ENCODE peak calls at places on chromosomes 5 and 9, in six cellular contexts. R is NB4, J is neural crest cell, U is OCI-LY7, V is fibroblast of lung, L is GM13976. D is an unnamed sample.

GRCh38 chr9:119368179-119368578 is 1.1 kb downstream of the BRINP1 start:
- DNase-seq in R (no peak), J (no peak), U (no peak), V (no peak), L (no peak), D (no peak)

GRCh38 chr9:111108946-111109345 is 70.7 kb upstream of the LPAR1 start:
- DNase-seq in R (peak; percentile 43), J (no peak), U (no peak), V (peak; percentile 53), L (no peak), D (no peak)

GRCh38 chr5:125484272-125485002 is 738.0 kb upstream of the ZNF608 start:
- DNase-seq in R (no peak), J (no peak), U (no peak), V (peak; percentile 98), L (no peak), D (no peak)

GRCh38 chr9:86601697-86602096 is 247.5 kb upstream of the TUT7 start:
- DNase-seq in R (no peak), J (no peak), U (no peak), V (no peak), L (no peak), D (no peak)

GRCh38 chr5:6701500-6701899 is 11.7 kb upstream of the TENT4A start:
- DNase-seq in R (no peak), J (no peak), U (no peak), V (peak; percentile 26), L (no peak), D (no peak)

GRCh38 chr9:12882430-12882829 is 107.6 kb downstream of the LURAP1L start:
- DNase-seq in R (no peak), J (no peak), U (no peak), V (peak; percentile 78), L (no peak), D (no peak)

GRCh38 chr5:150989695-150990094 is 30.7 kb upstream of the GPX3 start:
- DNase-seq in R (peak; percentile 52), J (no peak), U (peak; percentile 29), V (no peak), L (no peak), D (no peak)

GRCh38 chr9:14326264-14326826 is 12.4 kb upstream of the NFIB start:
- DNase-seq in R (peak; percentile 24), J (no peak), U (peak; percentile 51), V (peak; percentile 92), L (no peak), D (no peak)

GRCh38 chr9:112012026-112012902 is 115.7 kb downstream of the UGCG start:
- DNase-seq in R (peak; percentile 92), J (no peak), U (peak; percentile 20), V (peak; percentile 97), L (peak; percentile 54), D (peak; percentile 47)

GRCh38 chr9:35690447-35691324 is 961 bp upstream of the TPM2 start:
- DNase-seq in R (peak; percentile 64), J (peak; percentile 31), U (no peak), V (peak; percentile 83), L (peak; percentile 71), D (peak; percentile 72)

GRCh38 chr5:172505840-172506638 is 51.7 kb upstream of the SH3PXD2B start:
- DNase-seq in R (no peak), J (no peak), U (no peak), V (no peak), L (peak; percentile 7), D (no peak)

GRCh38 chr9:106074006-106074405 is 379.7 kb downstream of the TMEM38B start:
- DNase-seq in R (no peak), J (no peak), U (no peak), V (no peak), L (no peak), D (no peak)

GRCh38 chr9:92607773-92608172 is 62.2 kb downstream of the IPPK start:
- DNase-seq in R (no peak), J (no peak), U (no peak), V (peak; percentile 90), L (no peak), D (no peak)

GRCh38 chr5:92780057-92780456 is 801.0 kb downstream of the NR2F1-AS1 start:
- DNase-seq in R (no peak), J (no peak), U (no peak), V (no peak), L (no peak), D (no peak)

GRCh38 chr9:107624216-107624948 is 134.8 kb upstream of the KLF4 start:
- DNase-seq in R (no peak), J (no peak), U (no peak), V (no peak), L (no peak), D (no peak)

GRCh38 chr5:43270686-43271085 is 42.5 kb downstream of the HMGCS1 start:
- DNase-seq in R (peak; percentile 31), J (no peak), U (no peak), V (no peak), L (no peak), D (no peak)

GRCh38 chr5:86679529-86679928 is 61.8 kb downstream of the COX7C start:
- DNase-seq in R (peak; percentile 53), J (no peak), U (peak; percentile 48), V (peak; percentile 93), L (no peak), D (peak; percentile 7)

GRCh38 chr5:62256161-62257017 is 49.6 kb upstream of the KIF2A start:
- DNase-seq in R (no peak), J (no peak), U (peak; percentile 30), V (peak; percentile 12), L (no peak), D (no peak)

GRCh38 chr5:94376672-94377345 is 241.6 kb downstream of the KIAA0825 start:
- DNase-seq in R (peak; percentile 70), J (no peak), U (no peak), V (peak; percentile 2), L (no peak), D (no peak)

GRCh38 chr9:91211919-91212318 is 149.8 kb downstream of the AUH start:
- DNase-seq in R (no peak), J (no peak), U (no peak), V (no peak), L (no peak), D (no peak)

GRCh38 chr5:106755789-106756188 is 914.9 kb downstream of the EFNA5 start:
- DNase-seq in R (no peak), J (no peak), U (no peak), V (no peak), L (no peak), D (no peak)

GRCh38 chr9:131276891-131277672 is 772 bp upstream of the FAM78A start:
- DNase-seq in R (peak; percentile 77), J (no peak), U (peak; percentile 31), V (no peak), L (peak; percentile 68), D (peak; percentile 72)

GRCh38 chr5:58348996-58349728 is 110.7 kb downstream of the PLK2 start:
- DNase-seq in R (no peak), J (no peak), U (no peak), V (no peak), L (no peak), D (no peak)

GRCh38 chr5:53549792-53550191 is 10.6 kb upstream of the NDUFS4 start:
- DNase-seq in R (no peak), J (no peak), U (no peak), V (no peak), L (no peak), D (no peak)

GRCh38 chr9:129580211-129580915 is 40.5 kb downstream of the C9orf50 start:
- DNase-seq in R (no peak), J (no peak), U (peak; percentile 66), V (no peak), L (peak; percentile 72), D (peak; percentile 67)

GRCh38 chr5:134003957-134004625 is 684 bp downstream of the VDAC1 start:
- DNase-seq in R (peak; percentile 60), J (peak; percentile 41), U (peak; percentile 65), V (peak; percentile 53), L (peak; percentile 81), D (peak; percentile 78)

GRCh38 chr5:149496166-149496565 is 55.1 kb downstream of the CSNK1A1 start:
- DNase-seq in R (no peak), J (no peak), U (no peak), V (peak; percentile 64), L (no peak), D (no peak)

GRCh38 chr9:116000748-116001329 is 152.8 kb upstream of the PAPPA start:
- DNase-seq in R (peak; percentile 24), J (peak; percentile 32), U (peak; percentile 12), V (no peak), L (peak; percentile 2), D (no peak)
- TF ChIP-seq CTCF in R (peak; percentile 29), J (peak; percentile 69), U (peak; percentile 81), V (peak; percentile 30), L (no peak), D (peak; percentile 52)

GRCh38 chr5:56111404-56111781 is 116.6 kb upstream of the IL6ST start:
- DNase-seq in R (no peak), J (no peak), U (no peak), V (no peak), L (no peak), D (no peak)
- TF ChIP-seq CTCF in R (no peak), J (no peak), U (no peak), V (no peak), L (no peak), D (no peak)

GRCh38 chr9:20528253-20528652 is 94.0 kb downstream of the MLLT3 start:
- DNase-seq in R (no peak), J (no peak), U (no peak), V (no peak), L (no peak), D (no peak)

GRCh38 chr9:20526500-20527319 is 95.6 kb downstream of the MLLT3 start:
- DNase-seq in R (no peak), J (no peak), U (no peak), V (peak; percentile 69), L (no peak), D (no peak)

GRCh38 chr9:20529837-20530236 is 92.5 kb downstream of the MLLT3 start:
- DNase-seq in R (no peak), J (no peak), U (no peak), V (no peak), L (no peak), D (no peak)

GRCh38 chr9:20524776-20525175 is 97.5 kb downstream of the MLLT3 start:
- DNase-seq in R (peak; percentile 30), J (no peak), U (no peak), V (no peak), L (no peak), D (no peak)
- TF ChIP-seq CTCF in R (peak; percentile 49), J (peak; percentile 38), U (peak; percentile 49), V (peak; percentile 8), L (peak; percentile 16), D (peak; percentile 55)

DNA sequence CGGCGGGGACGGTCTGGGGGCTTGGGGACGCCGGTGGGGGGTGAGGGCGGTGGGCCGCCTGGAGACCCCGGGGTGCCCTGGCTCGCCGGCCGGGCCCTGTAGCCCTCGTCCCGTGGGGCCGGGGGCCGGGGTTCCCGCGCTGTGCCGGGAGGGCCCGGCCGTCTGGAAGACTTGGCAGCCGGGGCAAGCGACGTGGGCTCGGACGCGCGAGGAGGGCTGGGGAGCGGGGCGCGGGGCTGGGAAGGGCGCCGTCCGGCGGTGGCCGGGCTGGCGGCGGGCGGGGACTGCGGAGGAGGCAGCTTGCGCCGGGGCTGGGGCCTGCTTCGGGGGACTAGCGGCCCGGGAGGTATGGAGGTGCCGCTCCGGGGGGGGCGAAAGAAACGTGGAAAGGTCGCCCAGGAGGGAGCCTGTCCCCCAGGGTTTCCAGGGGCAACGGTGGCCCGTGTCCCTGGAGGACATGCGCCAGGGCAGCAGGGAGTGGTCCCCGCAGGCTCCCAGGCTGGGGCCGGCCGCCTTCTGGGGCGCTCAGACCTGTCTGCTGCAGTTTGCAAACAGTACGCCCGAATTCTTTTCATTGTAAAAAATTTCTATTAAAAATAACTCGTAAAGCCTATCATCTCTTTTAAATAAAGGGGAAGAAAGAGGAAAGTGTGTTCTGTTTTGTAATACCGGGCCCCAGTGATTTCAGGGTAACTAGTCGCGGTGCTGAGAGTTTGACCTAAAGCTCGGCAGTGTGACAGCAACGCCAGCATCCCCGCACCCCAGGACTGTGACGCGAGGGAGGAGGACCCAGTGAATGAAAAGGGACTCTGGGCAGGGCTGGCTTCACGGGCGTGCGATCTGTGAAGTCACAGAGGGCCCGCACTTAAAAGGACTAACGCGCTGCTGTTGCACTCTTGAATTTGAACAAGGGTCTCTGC is 752 bp upstream of the ANKH start:
- DNase-seq in R (peak; percentile 64), J (peak; percentile 53), U (peak; percentile 64), V (peak; percentile 50), L (peak; percentile 64), D (peak; percentile 60)
- TF ChIP-seq CTCF in R (no peak), J (peak; percentile 32), U (peak; percentile 37), V (no peak), L (no peak), D (peak; percentile 33)